ENCODE peak calls at places on chromosomes 3 and 15, in five cellular contexts. Y is IMR-90, M is uterus, J is breast epithelium, B is body of pancreas. O is an unnamed sample.

GRCh38 chr15:37709669-37710068 is 224.8 kb upstream of the TMCO5A start:
- DNase-seq in Y (no peak), M (no peak), J (no peak), B (no peak), O (no peak)

GRCh38 chr15:63870403-63871209 is 36.9 kb upstream of the HERC1 start:
- DNase-seq in Y (peak; percentile 85), M (no peak), J (no peak), B (no peak), O (no peak)

GRCh38 chr3:127544151-127544805 is 46.3 kb downstream of the TPRA1 start:
- DNase-seq in Y (peak; percentile 60), M (peak; percentile 52), J (peak; percentile 74), B (peak; percentile 81), O (no peak)

GRCh38 chr3:113685956-113686721 is 10.3 kb downstream of the USF3 start:
- DNase-seq in Y (peak; percentile 59), M (no peak), J (no peak), B (no peak), O (no peak)

GRCh38 chr3:75015280-75015679 is 400.8 kb upstream of the CNTN3 start:
- DNase-seq in Y (no peak), M (no peak), J (no peak), B (no peak), O (no peak)

GRCh38 chr3:101151286-101151901 is 158.2 kb upstream of the ABI3BP start:
- DNase-seq in Y (no peak), M (no peak), J (no peak), B (no peak), O (no peak)

GRCh38 chr3:168794427-168794826 is 698.7 kb upstream of the GOLIM4 start:
- DNase-seq in Y (no peak), M (no peak), J (no peak), B (no peak), O (no peak)

GRCh38 chr3:176293277-176293676 is 904.0 kb downstream of the TBL1XR1 start:
- DNase-seq in Y (no peak), M (no peak), J (no peak), B (no peak), O (no peak)

GRCh38 chr15:101642361-101642760 is 9.8 kb downstream of the TM2D3 start:
- DNase-seq in Y (no peak), M (no peak), J (no peak), B (no peak), O (no peak)

GRCh38 chr3:61669676-61670299 is 108.4 kb downstream of the PTPRG start:
- DNase-seq in Y (no peak), M (no peak), J (no peak), B (no peak), O (no peak)

GRCh38 chr3:12948371-12948770 is 107.0 kb upstream of the RPL32 start:
- DNase-seq in Y (peak; percentile 34), M (no peak), J (no peak), B (no peak), O (no peak)

GRCh38 chr3:74643636-74644035 is 29.2 kb upstream of the CNTN3 start:
- DNase-seq in Y (peak; percentile 65), M (peak; percentile 70), J (no peak), B (peak; percentile 96), O (peak; percentile 67)

GRCh38 chr15:82862886-82863285 is 53.5 kb downstream of the WHAMM start:
- DNase-seq in Y (no peak), M (no peak), J (no peak), B (no peak), O (peak; percentile 49)

GRCh38 chr15:99481406-99481805 is 84.4 kb upstream of the MEF2A start:
- DNase-seq in Y (no peak), M (no peak), J (no peak), B (no peak), O (no peak)

GRCh38 chr15:50778089-50778488 is 12.6 kb upstream of the SPPL2A start:
- DNase-seq in Y (no peak), M (no peak), J (no peak), B (peak; percentile 24), O (no peak)

GRCh38 chr15:101137312-101137940 is 114.4 kb downstream of the CHSY1 start:
- DNase-seq in Y (no peak), M (no peak), J (no peak), B (no peak), O (no peak)

GRCh38 chr15:87733005-87733404 is 523.5 kb downstream of the NTRK3 start:
- DNase-seq in Y (peak; percentile 50), M (no peak), J (no peak), B (no peak), O (no peak)

GRCh38 chr3:42061042-42061710 is 30.0 kb upstream of the TRAK1 start:
- DNase-seq in Y (no peak), M (no peak), J (no peak), B (no peak), O (peak; percentile 60)

GRCh38 chr3:33077976-33078375 is 19.0 kb downstream of the GLB1 start:
- DNase-seq in Y (no peak), M (no peak), J (no peak), B (no peak), O (no peak)

GRCh38 chr3:122513386-122514122 is 1.2 kb downstream of the KPNA1 start:
- DNase-seq in Y (peak; percentile 74), M (no peak), J (no peak), B (no peak), O (no peak)

GRCh38 chr15:69357773-69358765 is 56.1 kb upstream of the KIF23 start:
- DNase-seq in Y (peak; percentile 47), M (no peak), J (no peak), B (peak; percentile 28), O (no peak)

GRCh38 chr15:56835598-56836275 is 82.7 kb upstream of the TCF12 start:
- DNase-seq in Y (peak; percentile 23), M (peak; percentile 36), J (no peak), B (no peak), O (no peak)

GRCh38 chr15:75943713-75944215 is 40.1 kb downstream of the FBXO22 start:
- DNase-seq in Y (peak; percentile 42), M (no peak), J (no peak), B (no peak), O (no peak)

GRCh38 chr3:11060500-11061251 is 68.1 kb downstream of the SLC6A1 start:
- DNase-seq in Y (peak; percentile 50), M (peak; percentile 43), J (peak; percentile 61), B (peak; percentile 57), O (no peak)

GRCh38 chr15:89002281-89002761 is 85.9 kb upstream of the ABHD2 start:
- DNase-seq in Y (peak; percentile 90), M (no peak), J (no peak), B (no peak), O (no peak)

GRCh38 chr3:23644741-23645140 is 161.0 kb upstream of the UBE2E1 start:
- DNase-seq in Y (no peak), M (no peak), J (no peak), B (no peak), O (no peak)

DNA sequence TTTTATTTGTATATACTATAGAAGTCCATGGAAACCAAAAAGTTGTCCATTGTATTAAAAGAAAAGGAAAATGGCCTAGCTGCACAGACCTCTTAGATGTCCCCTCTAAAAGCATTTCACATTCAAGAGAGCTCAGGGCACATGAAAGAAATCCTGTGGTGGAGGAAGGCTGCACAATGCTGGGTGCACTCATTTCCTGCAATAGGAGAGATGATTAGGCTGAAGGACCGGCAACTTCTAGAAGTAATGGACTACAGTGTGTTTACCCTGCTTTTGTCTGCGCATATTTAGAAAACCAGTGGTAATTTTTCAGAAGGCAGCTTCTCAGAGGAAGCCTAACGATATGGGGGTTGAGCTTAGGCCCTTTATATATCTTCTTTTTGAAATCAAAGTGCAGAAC is 25.4 kb downstream of the PPM1L start:
- DNase-seq in Y (no peak), M (no peak), J (no peak), B (no peak), O (no peak)
- H3K27ac ChIP-seq in Y (no peak overlapping the region), M (no peak overlapping the region), J (no peak overlapping the region), B (no peak overlapping the region), O (no peak overlapping the region)

DNA sequence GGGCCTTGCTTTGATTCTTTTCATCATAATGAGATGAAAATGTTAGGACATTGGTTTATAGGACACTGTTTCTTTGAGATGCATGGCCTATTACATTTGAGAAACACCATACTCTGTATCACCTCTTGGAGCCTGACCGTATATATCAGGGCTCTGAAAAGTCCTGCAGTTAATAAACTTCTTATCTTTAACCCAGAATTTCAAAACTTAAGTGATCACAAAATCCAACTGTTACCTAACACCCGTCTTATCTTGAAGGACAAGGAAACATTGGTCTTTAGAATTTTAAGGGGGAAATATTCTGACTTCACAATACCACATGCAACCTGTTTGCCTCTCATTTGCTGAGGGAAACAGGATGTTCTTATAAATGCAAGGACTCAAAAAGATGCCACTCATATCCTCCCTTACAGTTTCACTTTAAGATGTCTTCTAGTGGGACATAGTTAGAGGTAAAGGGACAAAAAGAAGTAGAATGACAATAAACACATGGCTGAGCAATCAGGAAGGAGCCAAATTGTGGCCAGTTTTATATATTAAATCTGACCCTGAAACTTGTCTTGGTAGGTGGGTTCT is 67.8 kb downstream of the CRTC3 start:
- DNase-seq in Y (no peak), M (no peak), J (no peak), B (no peak), O (no peak)
- TF ChIP-seq POLR2A in Y (no peak), M (no peak), J (no peak), B (no peak), O (no peak)

GRCh38 chr3:27722957-27723802 is 1.1 kb upstream of the EOMES start:
- DNase-seq in Y (no peak), M (no peak), J (no peak), B (no peak), O (no peak)
- H3K9me3 ChIP-seq in Y (no peaks in the 10 kb centered on the region), M (no peaks in the 10 kb centered on the region), J (no peaks in the 10 kb centered on the region), B (no peaks in the 10 kb centered on the region), O (no peaks in the 10 kb centered on the region)

DNA sequence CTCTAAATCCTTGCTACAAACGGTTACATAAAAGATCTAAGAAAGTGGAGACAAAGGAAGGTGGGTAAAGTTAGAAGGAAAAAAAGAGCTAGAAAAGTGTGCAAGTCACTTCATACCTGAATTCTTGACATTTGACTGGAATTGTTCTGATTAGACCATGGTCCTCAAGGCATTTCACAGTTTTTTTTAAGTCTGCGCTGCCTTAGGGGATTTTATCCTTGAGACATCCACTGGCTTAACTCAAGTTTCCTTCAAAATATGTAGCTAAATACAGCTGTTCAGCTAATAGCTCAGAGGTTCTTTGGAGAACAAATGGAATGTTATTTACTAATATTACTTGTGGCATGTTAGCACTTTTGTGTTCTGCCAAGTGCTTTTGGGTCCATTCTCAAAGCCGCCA is 236.9 kb downstream of the TP63 start:
- DNase-seq in Y (no peak), M (no peak), J (no peak), B (no peak), O (no peak)
- H3K27ac ChIP-seq in Y (no peak overlapping the region), M (no peak overlapping the region), J (no peak overlapping the region), B (no peak overlapping the region), O (no peak overlapping the region)

GRCh38 chr3:178545337-178545736 is 9.1 kb downstream of the KCNMB2 start:
- DNase-seq in Y (no peak), M (no peak), J (no peak), B (no peak), O (no peak)
- TF ChIP-seq POLR2A in Y (no peak), M (no peak), J (no peak), B (no peak), O (no peak)

DNA sequence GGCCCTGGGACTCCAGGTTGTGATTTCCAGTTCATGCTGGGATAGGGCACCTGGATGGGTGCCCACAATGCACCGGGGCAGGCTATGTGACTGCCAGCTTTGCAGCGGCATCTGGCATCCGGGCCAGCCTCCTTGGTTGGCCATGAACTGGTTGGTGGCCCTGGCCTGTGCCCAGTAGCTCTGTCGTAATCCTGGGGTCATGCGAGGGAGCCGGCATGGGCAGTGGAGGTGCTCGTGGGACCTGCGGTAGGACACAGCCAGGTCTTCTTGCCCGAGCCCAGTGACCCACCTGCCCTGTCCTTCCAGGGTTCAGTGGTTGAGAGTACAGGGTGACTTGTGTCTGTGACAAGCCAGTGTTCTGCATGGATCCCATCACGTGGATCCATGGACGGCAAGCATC is 237.9 kb downstream of the SNRPN start:
- DNase-seq in Y (no peak), M (no peak), J (no peak), B (no peak), O (no peak)
- H3K9me3 ChIP-seq in Y (peaks cover 84% of the 10 kb centered on the region), M (no peaks in the 10 kb centered on the region), J (peaks cover 53% of the 10 kb centered on the region), B (no peaks in the 10 kb centered on the region), O (peaks cover 35% of the 10 kb centered on the region)

GRCh38 chr15:74651251-74651741 is 35.7 kb downstream of the CLK3 start:
- DNase-seq in Y (no peak), M (no peak), J (no peak), B (peak; percentile 22), O (no peak)
- H3K27ac ChIP-seq in Y (no peak overlapping the region), M (no peak overlapping the region), J (peak overlapping the region; percentile 35), B (peak overlapping the region; percentile 13), O (peak overlapping the region; percentile 28)

O was measured in suprapubic skin.